ENCODE peak calls at places on chromosomes 11 and 22, in five cellular contexts. R, F, D, U and L are unnamed samples.

GRCh38 chr11:35953081-35953480 is 9.2 kb downstream of the LDLRAD3 start:
- DNase-seq in R (no peak), F (no peak), D (no peak), U (no peak), L (no peak)

GRCh38 chr11:93054881-93055280 is 85.4 kb downstream of the MTNR1B start:
- DNase-seq in R (peak; percentile 93), F (no peak), D (no peak), U (no peak), L (no peak)

GRCh38 chr22:38353142-38353629 is 36.0 kb upstream of the CSNK1E start:
- DNase-seq in R (peak; percentile 24), F (peak; percentile 63), D (peak; percentile 52), U (peak; percentile 72), L (no peak)

GRCh38 chr11:46044601-46045000 is 76.7 kb downstream of the PHF21A start:
- DNase-seq in R (no peak), F (no peak), D (no peak), U (no peak), L (no peak)

GRCh38 chr22:42645938-42646568 is 3.1 kb downstream of the CYB5R3 start:
- DNase-seq in R (no peak), F (no peak), D (no peak), U (no peak), L (no peak)

GRCh38 chr11:117289795-117290194 is 1.4 kb upstream of the BACE1-AS start:
- DNase-seq in R (no peak), F (no peak), D (no peak), U (no peak), L (no peak)

GRCh38 chr11:105860105-105860504 is 161.9 kb downstream of the MSANTD4 start:
- DNase-seq in R (no peak), F (no peak), D (no peak), U (no peak), L (no peak)

GRCh38 chr11:47257518-47258316 is at the start of gene NR1H3:
- DNase-seq in R (peak; percentile 40), F (peak; percentile 26), D (no peak), U (no peak), L (no peak)

GRCh38 chr11:2450321-2451041 is 5.7 kb downstream of the KCNQ1 start:
- DNase-seq in R (no peak), F (no peak), D (no peak), U (no peak), L (no peak)

GRCh38 chr11:14974021-14974698 is 2.0 kb upstream of the CALCA start:
- DNase-seq in R (no peak), F (peak; percentile 29), D (no peak), U (peak; percentile 7), L (no peak)

GRCh38 chr11:123166095-123166559 is 28.9 kb downstream of the CLMP start:
- DNase-seq in R (peak; percentile 43), F (no peak), D (no peak), U (no peak), L (no peak)

GRCh38 chr22:22882033-22882717 is 5.4 kb upstream of the IGLL5 start:
- DNase-seq in R (no peak), F (no peak), D (no peak), U (no peak), L (no peak)

GRCh38 chr11:93784935-93785360 is 866 bp downstream of the MED17 start:
- DNase-seq in R (no peak), F (no peak), D (no peak), U (no peak), L (no peak)

GRCh38 chr11:12019337-12019736 is 10.9 kb upstream of the DKK3 start:
- DNase-seq in R (no peak), F (no peak), D (no peak), U (no peak), L (no peak)

GRCh38 chr22:43449205-43449830 is 37.5 kb downstream of the MPPED1 start:
- DNase-seq in R (no peak), F (no peak), D (no peak), U (no peak), L (no peak)

GRCh38 chr11:102551188-102551781 is 20.7 kb upstream of the MMP7 start:
- DNase-seq in R (no peak), F (peak; percentile 57), D (no peak), U (no peak), L (no peak)

GRCh38 chr11:121321614-121322243 is 29.2 kb downstream of the SC5D start:
- DNase-seq in R (peak; percentile 16), F (peak; percentile 63), D (no peak), U (no peak), L (no peak)

GRCh38 chr11:47617417-47617809 is 23.2 kb upstream of the C1QTNF4 start:
- DNase-seq in R (peak; percentile 37), F (no peak), D (no peak), U (no peak), L (no peak)

GRCh38 chr11:66429983-66430602 is 8.6 kb downstream of the MRPL11 start:
- DNase-seq in R (peak; percentile 43), F (peak; percentile 61), D (peak; percentile 47), U (peak; percentile 71), L (peak; percentile 79)

GRCh38 chr11:123977731-123978347 is at the start of gene OR10S1:
- DNase-seq in R (no peak), F (no peak), D (no peak), U (no peak), L (no peak)

GRCh38 chr11:45296085-45296484 is 9.9 kb upstream of the SYT13 start:
- DNase-seq in R (no peak), F (no peak), D (no peak), U (no peak), L (no peak)

GRCh38 chr11:23314162-23314561 is 453.9 kb upstream of the CCDC179 start:
- DNase-seq in R (no peak), F (no peak), D (no peak), U (no peak), L (no peak)

GRCh38 chr22:44026630-44027511 is 2.8 kb downstream of the PARVB start:
- DNase-seq in R (no peak), F (no peak), D (peak; percentile 26), U (peak; percentile 22), L (no peak)

GRCh38 chr11:10701982-10702381 is 8.4 kb upstream of the IRAG1 start:
- DNase-seq in R (no peak), F (no peak), D (no peak), U (no peak), L (no peak)

GRCh38 chr22:42365337-42365865 is 66.8 kb downstream of the NFAM1 start:
- DNase-seq in R (no peak), F (peak; percentile 59), D (no peak), U (no peak), L (no peak)

GRCh38 chr22:26481112-26481693 is 2.4 kb downstream of the HPS4 start:
- DNase-seq in R (no peak), F (no peak), D (no peak), U (no peak), L (no peak)

GRCh38 chr11:134270250-134270714 is 5.9 kb upstream of the GLB1L3 start:
- DNase-seq in R (no peak), F (peak; percentile 64), D (no peak), U (no peak), L (no peak)

GRCh38 chr11:73671701-73672100 is 25.3 kb downstream of the PLEKHB1 start:
- DNase-seq in R (no peak), F (no peak), D (no peak), U (no peak), L (no peak)

GRCh38 chr22:39984006-39984405 is 10.7 kb upstream of the FAM83F start:
- DNase-seq in R (peak; percentile 18), F (no peak), D (no peak), U (no peak), L (no peak)

GRCh38 chr11:102914238-102915043 is 39.7 kb upstream of the MMP12 start:
- DNase-seq in R (peak; percentile 46), F (peak; percentile 22), D (no peak), U (no peak), L (no peak)